ENCODE peak calls at places on chromosomes 16 and 17, in four cellular contexts. E, J, W and A are unnamed samples. For H3K4me1, the result is how much of the 10 kb centered on the place peaks cover.

GRCh38 chr16:10356870-10357842 is 28.7 kb upstream of the ATF7IP2 start:
- DNase-seq in E (no peak), J (no peak), W (no peak), A (no peak)

GRCh38 chr17:50184611-50185398 is 16.6 kb downstream of the COL1A1 start:
- DNase-seq in E (no peak), J (no peak), W (no peak), A (no peak)

GRCh38 chr17:83189673-83190385 is 110.4 kb downstream of the METRNL start:
- DNase-seq in E (peak), J (no peak), W (no peak), A (no peak)

GRCh38 chr17:72788950-72789585 is 303.4 kb downstream of the SLC39A11 start:
- DNase-seq in E (no peak), J (no peak), W (no peak), A (no peak)

GRCh38 chr16:59605706-59606105 is 871.6 kb upstream of the GOT2 start:
- DNase-seq in E (no peak), J (no peak), W (no peak), A (no peak)

GRCh38 chr16:20976568-20976967 is 76.0 kb downstream of the LYRM1 start:
- DNase-seq in E (no peak), J (no peak), W (no peak), A (no peak)

GRCh38 chr16:10736926-10737625 is 6.6 kb upstream of the NUBP1 start:
- DNase-seq in E (peak), J (peak), W (peak), A (peak)

GRCh38 chr17:53837131-53837530 is 14.4 kb downstream of the KIF2B start:
- DNase-seq in E (no peak), J (no peak), W (no peak), A (no peak)

GRCh38 chr16:85514601-85515318 is 98.4 kb upstream of the GSE1 start:
- DNase-seq in E (peak), J (no peak), W (no peak), A (no peak)

GRCh38 chr16:17366299-17366961 is 104.3 kb downstream of the XYLT1 start:
- DNase-seq in E (no peak), J (no peak), W (no peak), A (no peak)

GRCh38 chr16:53991181-53992056 is 287.5 kb downstream of the FTO start:
- DNase-seq in E (peak), J (no peak), W (no peak), A (no peak)

GRCh38 chr16:73572135-73572534 is 524.2 kb upstream of the ZFHX3 start:
- DNase-seq in E (peak), J (no peak), W (no peak), A (no peak)

GRCh38 chr17:41451154-41451728 is 10.5 kb upstream of the KRT38 start:
- DNase-seq in E (no peak), J (no peak), W (no peak), A (no peak)

GRCh38 chr17:49760909-49761558 is 2.9 kb downstream of the FAM117A start:
- DNase-seq in E (no peak), J (no peak), W (no peak), A (no peak)

GRCh38 chr17:82126479-82127314 is 28.7 kb upstream of the FASN start:
- DNase-seq in E (no peak), J (peak), W (peak), A (peak)

GRCh38 chr16:74573622-74574021 is 33.3 kb downstream of the GLG1 start:
- DNase-seq in E (no peak), J (no peak), W (no peak), A (no peak)

GRCh38 chr16:6362321-6362720 is 970.3 kb upstream of the RBFOX1 start:
- DNase-seq in E (no peak), J (no peak), W (no peak), A (no peak)

GRCh38 chr17:2025622-2026309 is 632 bp upstream of the RTN4RL1 start:
- DNase-seq in E (peak), J (peak), W (no peak), A (no peak)

GRCh38 chr17:7720125-7720524 is 2.6 kb downstream of the DNAH2 start:
- DNase-seq in E (no peak), J (no peak), W (no peak), A (no peak)

GRCh38 chr17:34781571-34782108 is 179.6 kb downstream of the CCT6B start:
- DNase-seq in E (no peak), J (no peak), W (no peak), A (no peak)

GRCh38 chr16:31409433-31409832 is 16.3 kb downstream of the ITGAD start:
- DNase-seq in E (no peak), J (no peak), W (no peak), A (no peak)

GRCh38 chr17:34638526-34639260 is 59.3 kb downstream of the TMEM132E start:
- DNase-seq in E (no peak), J (no peak), W (no peak), A (no peak)

GRCh38 chr17:44044092-44044491 is 22.4 kb downstream of the LSM12 start:
- DNase-seq in E (no peak), J (no peak), W (no peak), A (no peak)

GRCh38 chr16:89842471-89843408 is 14.5 kb downstream of the SPIRE2 start:
- DNase-seq in E (peak), J (no peak), W (no peak), A (no peak)

GRCh38 chr17:50768348-50768761 is 1.0 kb upstream of the ANKRD40CL start:
- DNase-seq in E (no peak), J (no peak), W (no peak), A (no peak)

GRCh38 chr17:12665263-12666210 is at the start of gene MYOCD:
- DNase-seq in E (peak), J (no peak), W (no peak), A (no peak)

GRCh38 chr16:85202631-85203461 is 90.6 kb upstream of the CIBAR2 start:
- DNase-seq in E (peak), J (no peak), W (no peak), A (no peak)

GRCh38 chr17:64327201-64327930 is 63.3 kb downstream of the PECAM1 start:
- DNase-seq in E (no peak), J (no peak), W (no peak), A (no peak)

GRCh38 chr17:13027246-13027645 is 9.4 kb upstream of the ELAC2 start:
- DNase-seq in E (no peak), J (no peak), W (no peak), A (no peak)

GRCh38 chr17:43767053-43767712 is 8.6 kb upstream of the SOST start:
- DNase-seq in E (no peak), J (no peak), W (no peak), A (no peak)

GRCh38 chr16:70388281-70388680 is 41.6 kb downstream of the DDX19A start:
- DNase-seq in E (no peak), J (no peak), W (no peak), A (no peak)

GRCh38 chr16:1426734-1427451 is 4.0 kb upstream of the PERCC1 start:
- DNase-seq in E (no peak), J (no peak), W (no peak), A (no peak)

GRCh38 chr17:58667934-58668597 is 23.8 kb downstream of the TEX14 start:
- DNase-seq in E (no peak), J (no peak), W (no peak), A (no peak)

GRCh38 chr16:28623172-28623711 is 13.4 kb upstream of the SULT1A1 start:
- DNase-seq in E (peak), J (peak), W (peak), A (peak)

GRCh38 chr16:73068546-73069401 is 20.8 kb upstream of the ZFHX3 start:
- DNase-seq in E (peak), J (no peak), W (no peak), A (no peak)

GRCh38 chr17:34366051-34366450 is 3.0 kb upstream of the CCL1 start:
- DNase-seq in E (no peak), J (no peak), W (no peak), A (no peak)

GRCh38 chr17:57486978-57487377 is 230.7 kb downstream of the MSI2 start:
- DNase-seq in E (no peak), J (no peak), W (no peak), A (no peak)

GRCh38 chr17:56679767-56680422 is 86.4 kb downstream of the NOG start:
- DNase-seq in E (no peak), J (no peak), W (no peak), A (no peak)

GRCh38 chr17:35784895-35785294 is 10.5 kb downstream of the MMP28 start:
- DNase-seq in E (no peak), J (no peak), W (no peak), A (no peak)
- H3K4me1 ChIP-seq in E (half or more), J (under half), W (under half), A (under half)

DNA sequence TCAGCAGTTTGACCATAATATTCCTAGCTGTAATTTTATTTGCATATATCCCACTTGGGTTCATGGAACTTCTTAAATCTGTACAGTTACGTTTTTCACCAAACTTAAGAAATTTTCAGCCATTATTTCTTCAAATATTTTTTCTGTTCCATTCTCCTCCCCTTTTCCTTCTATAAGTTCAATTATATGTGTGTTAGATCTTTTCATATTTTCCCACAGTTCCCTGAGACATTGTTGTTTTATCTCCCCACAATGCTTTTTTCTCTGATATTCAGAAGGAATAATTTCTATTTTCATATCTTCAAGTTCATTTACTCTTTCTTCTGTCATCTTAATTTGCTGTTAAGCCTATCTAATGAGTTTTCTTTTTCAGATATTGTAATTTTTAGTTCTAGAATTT is 26.1 kb downstream of the IKZF3 start:
- DNase-seq in E (no peak), J (no peak), W (no peak), A (no peak)
- H3K27ac ChIP-seq in E (no peak), J (no peak), W (no peak), A (no peak)

DNA sequence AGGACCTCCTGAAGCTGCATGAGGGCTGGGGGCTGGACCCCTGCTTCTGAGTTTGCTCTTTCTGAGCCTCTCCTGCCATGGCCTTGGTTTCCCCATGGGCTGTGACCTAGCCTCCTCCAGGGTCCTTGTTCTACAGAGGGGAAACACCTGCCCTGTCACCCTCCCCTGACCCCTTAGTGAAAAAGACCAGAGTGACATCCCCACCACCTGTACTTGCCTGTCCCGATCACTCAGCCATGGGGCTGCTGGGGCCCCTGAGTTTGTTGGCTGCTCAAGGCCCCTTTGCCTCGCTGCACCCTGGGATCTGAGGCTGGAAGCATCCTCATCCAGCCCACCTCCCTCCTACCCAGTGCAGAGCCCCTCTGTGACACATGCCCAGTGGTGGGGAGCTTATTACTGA is 800 bp downstream of the NOD2 start:
- DNase-seq in E (no peak), J (no peak), W (no peak), A (no peak)
- H3K4me3 ChIP-seq in E (no peak), J (no peak), W (peak), A (peak)

DNA sequence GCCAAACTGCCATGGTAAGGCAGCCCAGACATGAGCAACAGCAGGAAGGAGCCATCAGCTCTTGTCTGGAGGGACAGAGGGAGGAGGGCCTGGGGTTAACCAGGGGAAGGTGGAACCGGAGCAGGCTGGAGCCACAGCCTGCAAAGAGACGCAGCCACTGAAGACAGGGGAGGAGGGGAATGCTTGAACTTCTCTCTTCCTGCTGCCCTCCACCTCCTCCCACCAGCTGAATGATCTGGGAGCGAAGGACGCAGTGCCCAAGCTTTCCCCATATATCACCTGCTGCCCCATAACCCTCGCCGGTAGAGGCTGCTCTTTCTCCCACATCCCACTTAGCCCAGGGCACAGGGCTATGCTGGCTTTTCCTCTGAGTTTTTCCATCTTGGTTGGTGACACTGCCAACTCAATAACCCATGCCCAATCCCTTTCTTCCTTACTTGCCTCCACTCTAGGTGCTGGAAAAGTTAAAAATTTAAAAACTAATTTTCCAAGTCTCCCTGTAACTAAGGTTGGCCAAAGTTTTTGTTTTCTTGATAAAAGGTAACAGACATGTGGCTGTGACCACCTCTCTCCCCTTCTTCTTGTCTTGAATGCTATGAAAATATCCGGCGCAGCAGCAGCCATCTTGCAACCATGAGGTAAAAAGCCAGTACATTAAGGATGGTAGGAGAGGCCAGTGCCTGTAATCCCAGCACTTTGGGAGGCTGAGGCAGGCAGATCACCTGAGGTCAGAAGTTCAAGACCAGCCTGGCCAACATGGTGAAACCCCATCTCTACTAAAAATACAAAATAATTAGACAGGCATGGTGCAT is 21.8 kb upstream of the CACNG4 start:
- DNase-seq in E (no peak), J (no peak), W (no peak), A (no peak)
- H3K4me1 ChIP-seq in E (under half), J (under half), W (under half), A (under half)

DNA sequence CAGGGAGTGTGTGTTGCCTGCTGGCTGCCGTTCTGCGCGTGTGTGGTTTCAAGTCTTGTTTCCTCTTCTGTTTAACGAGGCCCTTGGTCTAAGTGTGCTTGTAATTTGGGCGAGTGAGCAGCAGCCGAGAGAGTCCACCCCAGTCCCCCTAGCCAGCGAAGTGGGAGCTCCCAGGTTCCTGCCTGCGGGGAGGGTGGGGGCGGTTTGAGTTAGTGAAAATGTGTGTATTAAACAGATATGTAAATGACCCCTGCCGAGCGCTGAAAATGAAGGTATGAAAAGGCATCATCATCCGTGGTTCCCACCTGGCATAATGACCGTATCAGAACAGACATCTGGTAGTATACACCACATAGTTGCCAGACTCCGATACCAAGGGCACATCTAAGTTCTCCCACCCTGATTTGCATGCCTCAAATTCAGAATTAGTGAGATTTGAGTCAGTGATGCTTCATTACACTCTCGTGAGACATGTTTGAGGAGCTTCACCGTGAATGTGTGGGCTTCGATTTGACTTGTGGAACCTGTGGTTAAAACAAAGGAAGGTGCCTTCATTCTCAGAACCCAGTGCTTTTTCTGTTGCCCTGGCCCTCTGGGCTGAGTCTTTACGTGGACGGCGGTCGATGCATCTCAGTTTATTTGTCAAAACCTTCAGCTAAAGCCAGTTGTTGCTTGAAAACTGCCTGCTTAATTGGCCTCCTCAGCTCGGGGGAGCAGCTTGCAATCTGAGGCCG is 114.4 kb upstream of the CHMP6 start:
- DNase-seq in E (no peak), J (peak), W (no peak), A (peak)
- H3K27ac ChIP-seq in E (no peak), J (peak), W (peak), A (peak)

DNA sequence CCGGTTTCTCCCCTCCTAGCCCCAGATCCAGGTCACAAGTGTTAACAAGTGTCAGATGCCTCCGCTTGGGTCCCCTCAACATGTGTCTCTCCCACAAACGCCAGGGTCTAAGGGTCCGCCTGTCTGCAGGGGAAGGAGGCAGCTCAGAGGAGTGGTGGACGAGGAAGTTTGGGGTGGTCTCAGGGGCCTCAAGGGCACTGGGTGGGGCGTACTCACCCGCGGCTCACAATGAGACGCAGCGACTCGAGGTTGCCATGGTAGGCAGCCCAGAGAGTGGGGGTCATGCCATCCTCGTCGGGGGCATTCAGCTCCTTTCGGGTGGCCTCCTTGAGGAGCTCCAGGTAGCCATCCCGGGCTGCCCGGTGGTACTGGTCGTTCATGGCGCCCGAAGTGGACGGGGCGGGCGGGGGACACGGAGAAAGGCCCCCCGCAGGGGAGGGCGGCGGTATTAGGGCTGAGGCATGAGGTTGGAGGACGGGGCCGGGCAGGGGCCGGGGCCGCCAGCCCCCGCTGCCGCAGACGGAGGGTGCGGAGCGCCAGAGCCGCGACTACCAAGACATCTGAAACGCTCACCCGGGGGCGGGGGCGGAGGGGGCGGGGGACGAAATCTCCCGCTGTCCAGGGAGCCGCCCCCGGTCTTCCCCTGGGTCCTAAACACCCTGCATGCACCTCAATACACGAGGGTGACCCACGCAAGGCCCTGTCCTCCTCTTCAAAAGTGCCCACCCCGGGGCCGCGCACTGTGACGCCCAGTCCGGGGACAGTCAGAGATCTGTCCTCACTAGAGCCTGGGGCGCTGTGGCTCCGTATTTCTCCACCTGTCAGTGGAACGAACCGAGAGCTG is at the start of gene USH1G:
- DNase-seq in E (peak), J (no peak), W (no peak), A (peak)
- H3K4me3 ChIP-seq in E (no peak), J (peak), W (no peak), A (no peak)